ENCODE peak calls at places on chromosomes 5 and 9, in nine cellular contexts. J is cardiac muscle cell, F is HL-60, N is heart left ventricle, A is body of pancreas, T is ovary, B is astrocyte, G is endodermal cell, O is AG09309. R is an unnamed sample.

GRCh38 chr5:28397502-28397941 is 1359.1 kb upstream of the CDH9 start:
- DNase-seq in O (no peak), N (no peak), F (no peak), B (peak; percentile 86), G (peak; percentile 78), J (peak; percentile 38), T (no peak), A (no peak), R (peak; percentile 85)

GRCh38 chr5:177233206-177233605 is 70.3 kb downstream of the RAB24 start:
- DNase-seq in F (no peak), N (no peak), J (no peak), A (no peak), G (no peak), T (no peak), B (no peak), O (no peak), R (no peak)

GRCh38 chr9:137064027-137064879 is 6.1 kb downstream of the SAPCD2 start:
- DNase-seq in J (peak; percentile 58), T (peak; percentile 83), G (peak; percentile 93), F (no peak), A (peak; percentile 76), B (no peak), O (no peak), N (peak; percentile 55), R (peak; percentile 43)

GRCh38 chr5:20601678-20602100 is 613.7 kb upstream of the CDH18 start:
- DNase-seq in G (peak; percentile 89), J (peak; percentile 81), B (peak; percentile 64), N (no peak), O (no peak), A (no peak), T (no peak), F (no peak), R (peak; percentile 61)

GRCh38 chr9:108963459-108964143 is 29.4 kb downstream of the ABITRAM start:
- DNase-seq in F (no peak), A (no peak), J (peak; percentile 29), T (no peak), G (no peak), B (no peak), O (no peak), N (peak; percentile 31), R (peak; percentile 52)

GRCh38 chr5:55914141-55914413 is 62.9 kb downstream of the IL31RA start:
- DNase-seq in B (no peak), J (no peak), G (no peak), N (no peak), T (no peak), A (no peak), O (no peak), F (no peak), R (no peak)

GRCh38 chr9:37596504-37596903 is 4.1 kb upstream of the TOMM5 start:
- DNase-seq in O (no peak), F (no peak), A (no peak), G (no peak), T (no peak), N (no peak), B (no peak), J (no peak), R (peak; percentile 29)

GRCh38 chr5:160242140-160242539 is 12.8 kb downstream of the FABP6 start:
- DNase-seq in B (no peak), T (no peak), F (no peak), J (no peak), A (no peak), O (no peak), N (no peak), G (no peak), R (no peak)

GRCh38 chr5:106324356-106324755 is 1346.4 kb downstream of the EFNA5 start:
- DNase-seq in B (no peak), A (no peak), F (no peak), O (no peak), G (no peak), T (no peak), N (no peak), J (no peak), R (no peak)

GRCh38 chr5:126628102-126628501 is 27.4 kb downstream of the PHAX start:
- DNase-seq in G (peak; percentile 57), F (no peak), B (no peak), O (no peak), T (no peak), N (no peak), J (no peak), A (no peak), R (no peak)

GRCh38 chr5:2761921-2762488 is 10.5 kb upstream of the IRX2 start:
- DNase-seq in A (no peak), O (no peak), G (no peak), N (no peak), B (no peak), J (no peak), F (no peak), T (no peak), R (no peak)

GRCh38 chr5:140634103-140634502 is 1.1 kb upstream of the CD14 start:
- DNase-seq in T (no peak), F (no peak), N (no peak), O (no peak), A (no peak), G (no peak), J (no peak), B (no peak), R (no peak)

GRCh38 chr5:140632366-140633080 is 452 bp downstream of the CD14 start:
- DNase-seq in N (peak; percentile 52), B (peak; percentile 59), T (peak; percentile 67), F (peak; percentile 57), J (peak; percentile 80), O (no peak), A (peak; percentile 57), G (no peak), R (peak; percentile 52)

GRCh38 chr5:140637722-140638473 is 1.4 kb upstream of the TMCO6 start:
- DNase-seq in J (no peak), A (no peak), O (no peak), N (no peak), F (no peak), G (no peak), B (no peak), T (no peak), R (no peak)

GRCh38 chr5:140633081-140633471 is at the start of gene CD14:
- DNase-seq in N (peak; percentile 55), B (no peak), O (no peak), F (peak; percentile 49), A (peak; percentile 34), J (peak; percentile 39), G (no peak), T (no peak), R (peak; percentile 44)

GRCh38 chr5:140635291-140636257 is 2.6 kb upstream of the CD14 start:
- DNase-seq in F (no peak), N (no peak), A (no peak), J (no peak), T (no peak), O (no peak), G (no peak), B (no peak), R (no peak)
- TF ChIP-seq CTCF in F (no peak), N (no peak), A (no peak), J (no peak), T (no peak), O (no peak), G (no peak), B (no peak), R (no peak)

DNA sequence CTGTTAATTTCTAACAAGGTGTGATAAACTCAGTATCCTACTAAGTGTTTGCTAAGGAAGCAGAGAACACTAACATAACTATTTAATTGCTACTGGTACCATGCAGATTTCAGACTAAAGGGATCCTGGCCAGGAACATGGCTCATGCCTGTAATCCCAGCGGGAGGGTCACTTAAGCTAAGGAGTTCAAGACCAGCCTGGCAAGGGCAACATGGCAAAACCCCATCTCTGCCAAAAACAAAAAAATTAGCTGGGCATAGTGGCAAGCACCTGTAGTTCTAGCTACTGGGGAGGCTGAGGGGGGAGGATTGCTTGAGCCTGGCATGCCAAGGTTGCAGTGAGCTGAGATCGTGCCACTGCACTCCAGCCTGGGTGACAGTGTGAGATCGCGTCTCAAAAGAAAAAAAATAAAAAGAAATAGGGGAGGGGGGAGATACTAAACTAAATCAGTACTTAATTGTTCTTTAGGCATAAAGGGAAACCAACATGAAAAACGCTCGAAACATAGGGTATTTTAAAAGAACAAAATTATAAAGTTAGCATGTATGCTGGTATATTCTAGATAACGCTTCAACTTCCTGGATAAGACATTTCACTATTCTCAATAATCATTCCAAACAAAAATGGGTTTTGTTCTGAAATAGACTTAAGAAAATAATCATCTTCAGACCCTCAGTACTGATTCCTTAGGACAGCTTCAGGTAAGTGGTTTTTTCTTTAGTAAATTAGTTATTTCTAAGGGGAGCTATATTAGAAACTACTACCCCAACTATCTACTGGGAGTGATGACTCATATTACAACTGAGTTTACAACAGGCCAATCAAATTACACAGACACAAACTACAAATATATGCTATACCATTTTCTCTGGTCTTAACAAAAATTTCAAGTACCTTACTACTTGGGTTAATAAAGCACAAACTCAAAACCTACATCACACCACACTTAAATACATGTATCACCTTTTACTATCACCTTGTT is 3.5 kb downstream of the PANK3 start:
- DNase-seq in T (no peak), B (no peak), F (no peak), O (no peak), G (no peak), J (no peak), A (no peak), N (no peak), R (no peak)
- H3K4me3 ChIP-seq in T (no peak overlapping the region), B (no peak overlapping the region), F (no peak overlapping the region), O (no peak overlapping the region), G (peak overlapping the region; percentile 74), J (no peak overlapping the region), A (no peak overlapping the region), N (no peak overlapping the region), R (no peak overlapping the region)

DNA sequence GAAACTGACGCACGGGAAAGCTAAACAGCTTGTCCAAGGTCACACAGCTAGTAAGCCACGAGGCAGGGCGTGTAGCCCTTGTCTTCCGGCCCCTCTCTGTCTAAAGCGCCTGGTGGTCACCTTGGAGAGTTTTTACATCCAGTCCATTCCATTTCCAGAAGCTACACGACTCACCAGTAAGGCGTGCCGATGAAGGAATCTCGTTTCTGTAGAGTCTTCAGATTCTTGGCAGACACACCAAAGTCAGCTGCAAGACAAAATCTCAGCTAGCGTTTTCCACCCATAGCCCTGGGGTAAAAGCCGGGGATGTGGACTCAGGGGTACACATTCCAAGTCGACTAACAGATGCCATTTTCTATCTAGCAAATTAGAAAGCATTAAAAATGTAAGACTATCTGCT is 80.4 kb downstream of the STK10 start:
- DNase-seq in F (no peak), G (no peak), J (peak; percentile 86), B (peak; percentile 91), A (no peak), T (no peak), O (peak; percentile 72), N (no peak), R (peak; percentile 89)
- TF ChIP-seq CTCF in F (no peak), G (no peak), J (no peak), B (peak; percentile 32), A (no peak), T (no peak), O (peak; percentile 29), N (no peak), R (peak; percentile 30)

DNA sequence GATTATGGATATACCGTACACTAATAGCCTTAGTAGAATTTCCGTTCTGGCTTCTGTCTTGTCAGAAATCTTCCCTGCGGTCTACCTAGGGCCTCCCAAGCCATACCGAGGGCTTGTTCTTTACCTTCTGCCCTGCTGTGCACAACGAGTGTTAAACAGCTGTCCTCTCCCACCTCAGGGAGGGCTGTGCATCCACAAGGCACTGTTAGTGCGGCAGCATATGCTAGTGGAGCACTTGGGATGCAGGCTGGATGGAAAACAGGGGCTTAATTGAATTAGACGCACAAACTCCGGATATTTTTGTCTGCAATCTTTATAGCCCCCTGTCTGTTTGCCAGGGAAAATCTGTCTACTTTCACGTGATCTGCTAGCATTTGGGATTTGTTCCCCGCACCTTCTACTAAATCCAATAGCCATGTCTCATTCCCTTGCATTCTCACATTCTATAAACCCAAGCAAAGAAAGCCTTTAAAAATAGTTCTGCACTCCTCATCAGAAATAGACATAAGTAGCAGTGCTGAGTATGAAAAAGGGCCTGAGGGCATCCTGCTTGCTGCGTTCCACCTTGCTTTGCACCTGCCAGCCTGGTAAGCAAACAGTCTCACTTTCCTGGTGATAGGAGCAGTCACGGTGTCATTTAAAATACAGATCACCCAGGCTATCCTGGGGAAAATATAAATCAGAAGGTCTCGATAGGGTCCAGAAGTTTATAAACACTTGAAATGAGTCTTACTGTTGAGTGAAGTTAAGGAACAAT is 382.6 kb downstream of the RASEF start:
- DNase-seq in B (no peak), N (no peak), O (no peak), A (no peak), J (no peak), F (no peak), G (no peak), T (no peak), R (no peak)
- H3K4me3 ChIP-seq in B (no peak overlapping the region), N (no peak overlapping the region), O (no peak overlapping the region), A (no peak overlapping the region), J (no peak overlapping the region), F (no peak overlapping the region), G (no peak overlapping the region), T (no peak overlapping the region), R (no peak overlapping the region)

R was measured in choroid plexus epithelial cell.